ENCODE peak calls at places on chromosomes 2 and 18, in nine cellular contexts. U is tibial nerve, Q is AG09309, C is SK-N-MC, A is GM12865, S is aorta, Z is NB4, O is kidney, W is cardiac fibroblast. H is an unnamed sample.

GRCh38 chr18:55442561-55442960 is 145.4 kb downstream of the TCF4 start:
- DNase-seq in U (no peak), Q (no peak), C (no peak), A (no peak), S (no peak), Z (no peak), O (no peak), W (no peak), H (no peak)

GRCh38 chr2:217801711-217802110 is 201.1 kb downstream of the TNS1 start:
- DNase-seq in U (no peak), Q (no peak), C (no peak), A (no peak), S (peak; percentile 47), Z (no peak), O (no peak), W (no peak), H (no peak)

GRCh38 chr2:224793961-224794360 is 77.8 kb upstream of the CCDC195 start:
- DNase-seq in U (peak; percentile 60), Q (peak; percentile 77), C (peak; percentile 64), A (no peak), S (no peak), Z (no peak), O (no peak), W (no peak), H (no peak)

GRCh38 chr2:13996527-13996926 is 636.0 kb upstream of the LRATD1 start:
- DNase-seq in U (no peak), Q (no peak), C (no peak), A (no peak), S (no peak), Z (no peak), O (no peak), W (peak; percentile 30), H (no peak)

GRCh38 chr2:168705534-168706470 is 96.6 kb upstream of the NOSTRIN start:
- DNase-seq in U (no peak), Q (no peak), C (no peak), A (peak; percentile 40), S (no peak), Z (peak; percentile 57), O (no peak), W (peak; percentile 66), H (peak; percentile 33)

GRCh38 chr2:208040199-208041171 is 15.2 kb upstream of the PLEKHM3 start:
- DNase-seq in U (peak; percentile 79), Q (no peak), C (no peak), A (peak; percentile 85), S (peak; percentile 82), Z (peak; percentile 82), O (peak; percentile 75), W (peak; percentile 88), H (peak; percentile 63)

GRCh38 chr2:70381235-70381634 is 79.4 kb upstream of the FAM136A start:
- DNase-seq in U (no peak), Q (no peak), C (no peak), A (no peak), S (no peak), Z (no peak), O (no peak), W (peak; percentile 5), H (no peak)

GRCh38 chr2:104853926-104854506 is at the start of gene POU3F3:
- DNase-seq in U (no peak), Q (no peak), C (peak; percentile 63), A (peak; percentile 37), S (peak; percentile 88), Z (peak; percentile 83), O (peak; percentile 98), W (no peak), H (peak; percentile 95)

GRCh38 chr18:9887992-9888391 is 2.2 kb downstream of the TXNDC2 start:
- DNase-seq in U (no peak), Q (no peak), C (no peak), A (no peak), S (no peak), Z (no peak), O (no peak), W (no peak), H (no peak)

GRCh38 chr2:85238607-85239006 is 89.2 kb downstream of the TGOLN2 start:
- DNase-seq in U (no peak), Q (no peak), C (no peak), A (no peak), S (no peak), Z (no peak), O (no peak), W (no peak), H (no peak)
- H3K4me3 ChIP-seq in U (no peak overlapping the region), Q (no peak overlapping the region), C (no peak overlapping the region), A (no peak overlapping the region), S (no peak overlapping the region), Z (no peak overlapping the region), O (no peak overlapping the region), W (no peak overlapping the region), H (no peak overlapping the region)

GRCh38 chr2:15198051-15198450 is 363.1 kb downstream of the NBAS start:
- DNase-seq in U (no peak), Q (no peak), C (no peak), A (no peak), S (no peak), Z (no peak), O (no peak), W (no peak), H (no peak)

GRCh38 chr2:15191801-15192200 is 369.3 kb downstream of the NBAS start:
- DNase-seq in U (no peak), Q (no peak), C (no peak), A (no peak), S (no peak), Z (no peak), O (no peak), W (no peak), H (no peak)

GRCh38 chr2:15200581-15200980 is 360.6 kb downstream of the NBAS start:
- DNase-seq in U (no peak), Q (no peak), C (no peak), A (no peak), S (no peak), Z (no peak), O (no peak), W (no peak), H (no peak)

GRCh38 chr2:15201009-15201408 is 360.1 kb downstream of the NBAS start:
- DNase-seq in U (no peak), Q (no peak), C (no peak), A (no peak), S (no peak), Z (no peak), O (no peak), W (no peak), H (no peak)

GRCh38 chr2:15195723-15196270 is 365.3 kb downstream of the NBAS start:
- DNase-seq in U (no peak), Q (no peak), C (no peak), A (no peak), S (no peak), Z (no peak), O (no peak), W (no peak), H (no peak)
- H3K4me3 ChIP-seq in U (no peak overlapping the region), Q (no peak overlapping the region), C (no peak overlapping the region), A (no peak overlapping the region), S (no peak overlapping the region), Z (no peak overlapping the region), O (no peak overlapping the region), W (no peak overlapping the region), H (no peak overlapping the region)

DNA sequence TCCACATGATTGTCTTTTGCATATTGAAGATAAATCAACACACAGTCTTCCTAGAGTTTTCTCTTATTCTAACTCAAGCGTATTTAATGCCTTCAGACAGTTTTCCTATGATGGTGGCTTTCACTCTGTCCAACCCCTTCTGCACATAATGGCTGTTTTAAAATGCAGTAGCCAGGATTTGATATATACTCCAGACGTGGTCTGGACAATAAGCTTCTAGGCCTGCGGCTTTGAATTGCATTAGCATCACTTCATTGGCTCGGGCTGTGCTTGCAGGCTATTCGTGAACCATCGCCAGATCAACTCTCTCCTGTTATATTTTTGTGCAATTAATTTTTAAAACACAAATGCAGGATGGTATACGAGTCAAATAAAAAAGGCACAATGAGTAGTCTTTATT is 235.3 kb downstream of the BCL2 start:
- DNase-seq in U (no peak), Q (no peak), C (no peak), A (no peak), S (no peak), Z (no peak), O (no peak), W (no peak), H (no peak)
- H3K4me3 ChIP-seq in U (no peak overlapping the region), Q (no peak overlapping the region), C (no peak overlapping the region), A (no peak overlapping the region), S (no peak overlapping the region), Z (no peak overlapping the region), O (no peak overlapping the region), W (no peak overlapping the region), H (no peak overlapping the region)

GRCh38 chr2:275457-275856 is 10.7 kb downstream of the ACP1 start:
- DNase-seq in U (no peak), Q (no peak), C (no peak), A (peak; percentile 35), S (no peak), Z (no peak), O (no peak), W (no peak), H (no peak)
- H3K4me3 ChIP-seq in U (no peak overlapping the region), Q (no peak overlapping the region), C (no peak overlapping the region), A (no peak overlapping the region), S (no peak overlapping the region), Z (no peak overlapping the region), O (no peak overlapping the region), W (no peak overlapping the region), H (no peak overlapping the region)